ENCODE peak calls at places on chromosomes 6 and 20, in four cellular contexts. Y is GM12865, M is tibial artery, U is fibroblast of lung. G is an unnamed sample.

GRCh38 chr6:107082045-107082444 is 33.3 kb downstream of the BEND3 start:
- DNase-seq in Y (no peak), M (peak), U (no peak), G (no peak)

GRCh38 chr6:156618600-156619205 is 158.5 kb upstream of the ARID1B start:
- DNase-seq in Y (no peak), M (no peak), U (peak), G (no peak)

GRCh38 chr6:24448396-24448795 is 41.0 kb downstream of the GPLD1 start:
- DNase-seq in Y (no peak), M (no peak), U (no peak), G (no peak)

GRCh38 chr6:152595507-152595906 is 41.7 kb downstream of the SYNE1 start:
- DNase-seq in Y (peak), M (no peak), U (no peak), G (no peak)

GRCh38 chr20:20220137-20220536 is 147.8 kb upstream of the INSM1 start:
- DNase-seq in Y (no peak), M (no peak), U (no peak), G (no peak)

GRCh38 chr6:5105146-5105545 is 20.0 kb downstream of the PPP1R3G start:
- DNase-seq in Y (no peak), M (peak), U (no peak), G (no peak)

GRCh38 chr6:138508676-138508988 is 9.3 kb upstream of the NHSL1 start:
- DNase-seq in Y (no peak), M (no peak), U (no peak), G (no peak)

GRCh38 chr6:151483968-151484367 is 9.8 kb upstream of the CCDC170 start:
- DNase-seq in Y (no peak), M (no peak), U (no peak), G (no peak)

GRCh38 chr20:49245921-49246740 is 26.9 kb downstream of the DDX27 start:
- DNase-seq in Y (peak), M (no peak), U (peak), G (no peak)

GRCh38 chr6:161836643-161837448 is 563.0 kb upstream of the AGPAT4 start:
- DNase-seq in Y (no peak), M (no peak), U (peak), G (no peak)

GRCh38 chr20:63686492-63687321 is 9.7 kb upstream of the TNFRSF6B start:
- DNase-seq in Y (no peak), M (peak), U (peak), G (peak)

GRCh38 chr20:38349856-38350255 is 3.6 kb downstream of the LBP start:
- DNase-seq in Y (no peak), M (no peak), U (no peak), G (no peak)

GRCh38 chr20:6857929-6858328 is 90.4 kb downstream of the BMP2 start:
- DNase-seq in Y (no peak), M (no peak), U (no peak), G (no peak)

GRCh38 chr6:98787401-98787800 is 47.0 kb upstream of the POU3F2 start:
- DNase-seq in Y (no peak), M (no peak), U (no peak), G (no peak)

GRCh38 chr6:148983366-148983765 is 236.5 kb downstream of the UST start:
- DNase-seq in Y (no peak), M (no peak), U (no peak), G (no peak)

DNA sequence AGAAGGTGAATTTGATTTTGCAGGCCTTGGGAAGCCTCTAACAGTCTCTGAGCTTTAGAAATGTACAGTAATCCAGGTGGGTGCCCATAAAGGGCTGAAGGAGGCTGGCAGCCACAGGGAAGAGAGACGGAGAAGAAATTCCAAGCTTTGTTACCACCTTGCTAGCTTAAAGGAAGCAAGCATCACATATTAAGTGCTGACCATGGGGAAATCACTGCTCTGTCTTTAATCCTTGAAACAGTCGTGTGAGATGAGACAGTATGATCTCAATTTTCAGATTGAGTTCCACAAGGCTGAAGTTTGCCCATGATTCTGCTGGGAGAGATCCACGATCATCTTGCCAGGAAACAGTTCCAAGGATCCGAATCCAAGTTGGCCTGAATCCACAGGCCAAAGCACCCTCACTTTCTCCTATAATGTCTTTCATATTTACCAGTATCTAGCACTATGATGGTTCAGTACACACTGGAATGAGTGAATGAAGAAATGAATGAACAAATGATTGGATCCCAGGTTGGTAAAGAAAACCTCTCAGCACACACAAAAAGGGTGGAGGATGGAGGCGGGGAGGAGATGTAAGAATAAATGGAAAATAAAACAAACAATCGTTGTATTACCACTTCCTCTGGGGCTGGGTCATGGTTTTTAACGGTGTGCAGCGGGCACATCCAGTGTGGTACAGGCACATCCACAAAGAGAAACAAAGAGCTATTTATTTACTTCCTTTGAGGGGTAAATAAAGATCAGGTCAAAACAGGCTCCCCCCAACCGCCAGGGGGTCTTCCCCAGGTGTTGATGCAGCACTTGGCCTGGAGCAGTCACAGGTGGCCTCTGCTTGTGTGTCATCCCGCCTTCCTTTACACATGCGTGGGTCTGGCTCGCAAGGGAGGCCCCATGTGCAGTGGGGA is 28.2 kb upstream of the TAF8 start:
- DNase-seq in Y (peak), M (no peak), U (peak), G (no peak)
- TF ChIP-seq CTCF in Y (no peak), M (no peak), U (no peak), G (no peak)

DNA sequence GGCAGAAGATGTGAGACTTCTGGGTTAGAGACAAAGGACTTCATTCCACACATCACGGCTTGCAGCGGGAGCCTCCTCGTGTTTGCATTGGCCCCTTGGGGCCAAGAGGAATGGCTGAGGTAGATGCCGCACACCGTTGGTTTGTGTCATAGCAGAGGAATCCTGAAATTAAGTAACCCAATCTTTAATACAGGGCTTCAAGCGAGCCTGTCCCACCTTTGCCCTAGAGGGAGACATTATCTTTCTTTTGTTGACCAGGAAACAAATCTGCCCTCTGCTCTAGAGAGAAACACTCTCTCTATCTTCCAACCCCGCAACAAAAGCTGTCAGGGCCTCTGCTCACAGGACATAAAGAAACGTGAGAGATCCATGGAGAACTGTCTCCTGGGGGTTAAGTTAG is 277.6 kb upstream of the ZFP64 start:
- DNase-seq in Y (no peak), M (no peak), U (no peak), G (no peak)
- TF ChIP-seq CTCF in Y (no peak), M (no peak), U (no peak), G (no peak)

GRCh38 chr20:53208110-53208908 is 236.2 kb downstream of the TSHZ2 start:
- DNase-seq in Y (no peak), M (no peak), U (no peak), G (no peak)
- TF ChIP-seq CTCF in Y (peak), M (no peak), U (no peak), G (no peak)

DNA sequence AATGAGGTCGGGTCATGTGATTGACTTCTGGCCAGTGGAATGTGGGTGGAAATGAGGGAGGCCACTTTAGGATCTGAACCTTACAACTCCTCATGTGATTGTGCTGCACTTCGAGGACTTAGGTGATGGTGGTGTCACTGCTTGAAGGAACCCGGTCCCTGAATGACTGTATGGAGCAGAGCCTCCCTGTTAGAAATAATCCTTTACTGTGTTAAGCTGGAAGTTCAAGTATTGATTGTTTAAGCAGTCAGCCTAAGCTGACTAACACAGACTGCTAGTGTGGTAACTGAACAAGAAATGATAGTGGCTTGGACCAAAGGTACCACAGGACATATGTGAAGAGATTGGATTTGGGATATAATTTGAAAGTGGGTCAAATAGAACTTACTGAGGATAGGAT is 138.0 kb downstream of the OPN5 start:
- DNase-seq in Y (no peak), M (no peak), U (peak), G (no peak)
- TF ChIP-seq CTCF in Y (no peak), M (no peak), U (no peak), G (no peak)

GRCh38 chr6:119207973-119208725 is 129.7 kb upstream of the FAM184A start:
- DNase-seq in Y (no peak), M (no peak), U (peak), G (no peak)
- TF ChIP-seq CTCF in Y (no peak), M (no peak), U (no peak), G (no peak)

G was measured in gastrocnemius medialis.